ENCODE peak calls at places on chromosomes 13 and 19, in seven cellular contexts. Z is posterior cingulate gyrus, L is Calu3, J is NB4, N is thoracic aorta, M is fibroblast of the conjunctiva, E is DMS153. C is an unnamed sample.
A peak's percentile ranks its signal among the peaks of the same experiment; 100 is the strongest.

GRCh38 chr19:17778621-17779280 is 16.2 kb upstream of the B3GNT3 start:
- DNase-seq in Z (no peak), L (no peak), J (no peak), N (no peak), M (no peak), E (peak; percentile 42), C (no peak)

GRCh38 chr19:40599331-40600085 is 1.7 kb upstream of the LTBP4 start:
- DNase-seq in Z (no peak), L (no peak), J (no peak), N (no peak), M (no peak), E (no peak), C (no peak)

GRCh38 chr19:43444531-43445340 is 20.7 kb downstream of the LYPD3 start:
- DNase-seq in Z (no peak), L (no peak), J (peak; percentile 77), N (no peak), M (no peak), E (no peak), C (no peak)

GRCh38 chr13:49499889-49500660 is 4.3 kb downstream of the PHF11 start:
- DNase-seq in Z (no peak), L (no peak), J (no peak), N (no peak), M (no peak), E (no peak), C (no peak)

GRCh38 chr19:5827891-5828660 is 11.4 kb downstream of the FUT6 start:
- DNase-seq in Z (peak; percentile 70), L (peak; percentile 77), J (peak; percentile 90), N (peak; percentile 36), M (peak; percentile 85), E (peak; percentile 90), C (peak; percentile 36)

GRCh38 chr13:101049166-101049850 is 367.0 kb downstream of the NALCN start:
- DNase-seq in Z (no peak), L (no peak), J (no peak), N (no peak), M (no peak), E (no peak), C (no peak)

GRCh38 chr19:6071103-6071485 is 39.2 kb downstream of the RFX2 start:
- DNase-seq in Z (no peak), L (no peak), J (no peak), N (no peak), M (peak; percentile 68), E (no peak), C (no peak)

GRCh38 chr13:80361883-80362327 is 21.0 kb upstream of the SPRY2 start:
- DNase-seq in Z (peak; percentile 23), L (no peak), J (peak; percentile 71), N (no peak), M (no peak), E (peak; percentile 33), C (no peak)

GRCh38 chr13:113926301-113926761 is 47.5 kb downstream of the C13orf46 start:
- DNase-seq in Z (no peak), L (no peak), J (no peak), N (no peak), M (peak; percentile 64), E (no peak), C (no peak)